ENCODE peak calls at places on chromosomes 3 and 15, in five cellular contexts. X, D, L, C and R are unnamed samples. For H3K36me3, the result is how much of the 10 kb centered on the place peaks cover.

GRCh38 chr3:55558316-55558715 is 71.2 kb upstream of the WNT5A start:
- DNase-seq in D (no peak), X (no peak), C (no peak), L (no peak), R (peak)

GRCh38 chr3:58793938-58794337 is 127.4 kb upstream of the FAM3D start:
- DNase-seq in C (no peak), L (no peak), X (no peak), D (no peak), R (no peak)

GRCh38 chr3:187913617-187914033 is 168.4 kb upstream of the BCL6 start:
- DNase-seq in L (no peak), C (no peak), X (no peak), D (no peak), R (no peak)

GRCh38 chr15:77836116-77836798 is 203.5 kb upstream of the LINGO1 start:
- DNase-seq in X (no peak), C (no peak), D (no peak), L (no peak), R (no peak)

GRCh38 chr3:127256138-127256537 is 31.7 kb downstream of the PRR20G start:
- DNase-seq in D (no peak), L (no peak), C (no peak), X (no peak), R (no peak)

GRCh38 chr3:4877173-4877787 is 102.0 kb upstream of the BHLHE40 start:
- DNase-seq in L (no peak), X (no peak), C (no peak), D (no peak), R (no peak)

GRCh38 chr3:126288314-126288713 is 68.9 kb downstream of the KLF15 start:
- DNase-seq in C (no peak), L (no peak), X (no peak), D (peak), R (no peak)

GRCh38 chr3:140974900-140975299 is 33.3 kb downstream of the SLC25A36 start:
- DNase-seq in L (no peak), X (no peak), D (no peak), C (no peak), R (no peak)

GRCh38 chr3:39434574-39434973 is 28.1 kb downstream of the RPSA start:
- DNase-seq in L (no peak), D (no peak), X (no peak), C (no peak), R (no peak)

GRCh38 chr3:170829873-170830272 is 40.1 kb downstream of the RPL22L1 start:
- DNase-seq in C (no peak), L (no peak), X (no peak), D (no peak), R (no peak)

GRCh38 chr3:30193625-30194044 is 412.8 kb upstream of the TGFBR2 start:
- DNase-seq in L (no peak), X (no peak), D (no peak), C (no peak), R (no peak)

GRCh38 chr3:50516048-50516871 is 12.8 kb upstream of the CACNA2D2 start:
- DNase-seq in X (peak), D (peak), C (peak), L (no peak), R (no peak)

GRCh38 chr15:38275951-38276350 is 23.3 kb downstream of the SPRED1 start:
- DNase-seq in C (no peak), X (no peak), L (no peak), D (no peak), R (no peak)

GRCh38 chr15:65603134-65603533 is 7.8 kb downstream of the INTS14 start:
- DNase-seq in C (no peak), L (no peak), D (no peak), X (no peak), R (no peak)
- H3K36me3 ChIP-seq in C (under half), L (under half), D (under half), X (under half), R (under half)

DNA sequence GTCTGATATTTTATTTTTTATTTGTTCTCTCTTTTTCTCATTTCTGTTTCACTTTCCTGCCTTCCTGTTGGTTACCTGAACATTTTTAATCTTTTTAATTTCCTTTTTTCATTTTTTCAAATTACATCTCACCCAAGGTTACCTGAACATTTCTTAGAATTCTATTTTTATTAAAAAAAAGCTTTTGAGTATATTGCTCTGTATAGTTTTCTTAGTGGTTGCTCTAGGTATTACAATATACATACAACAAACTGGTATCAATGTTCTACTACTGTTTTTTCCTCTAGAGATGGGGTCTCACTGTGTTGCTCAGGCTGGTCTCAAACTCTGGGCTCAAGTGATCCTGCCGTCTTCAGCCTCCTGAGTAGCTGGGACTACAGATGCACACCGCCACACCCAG is 79.4 kb downstream of the DHX30 start:
- DNase-seq in L (no peak), D (no peak), X (no peak), C (no peak), R (no peak)
- TF ChIP-seq CTCF in L (no peak), D (no peak), X (no peak), C (no peak), R (no peak)

GRCh38 chr15:53976844-53977392 is 1.3 kb upstream of the UNC13C start:
- DNase-seq in L (peak), X (no peak), D (peak), C (peak), R (no peak)

GRCh38 chr15:53979051-53979788 is 979 bp downstream of the UNC13C start:
- DNase-seq in X (no peak), D (no peak), L (no peak), C (no peak), R (no peak)

GRCh38 chr15:53974813-53975212 is 3.4 kb upstream of the UNC13C start:
- DNase-seq in C (no peak), L (no peak), X (no peak), D (no peak), R (no peak)

GRCh38 chr15:53982281-53982680 is 4.0 kb downstream of the UNC13C start:
- DNase-seq in X (no peak), L (no peak), D (no peak), C (no peak), R (no peak)

DNA sequence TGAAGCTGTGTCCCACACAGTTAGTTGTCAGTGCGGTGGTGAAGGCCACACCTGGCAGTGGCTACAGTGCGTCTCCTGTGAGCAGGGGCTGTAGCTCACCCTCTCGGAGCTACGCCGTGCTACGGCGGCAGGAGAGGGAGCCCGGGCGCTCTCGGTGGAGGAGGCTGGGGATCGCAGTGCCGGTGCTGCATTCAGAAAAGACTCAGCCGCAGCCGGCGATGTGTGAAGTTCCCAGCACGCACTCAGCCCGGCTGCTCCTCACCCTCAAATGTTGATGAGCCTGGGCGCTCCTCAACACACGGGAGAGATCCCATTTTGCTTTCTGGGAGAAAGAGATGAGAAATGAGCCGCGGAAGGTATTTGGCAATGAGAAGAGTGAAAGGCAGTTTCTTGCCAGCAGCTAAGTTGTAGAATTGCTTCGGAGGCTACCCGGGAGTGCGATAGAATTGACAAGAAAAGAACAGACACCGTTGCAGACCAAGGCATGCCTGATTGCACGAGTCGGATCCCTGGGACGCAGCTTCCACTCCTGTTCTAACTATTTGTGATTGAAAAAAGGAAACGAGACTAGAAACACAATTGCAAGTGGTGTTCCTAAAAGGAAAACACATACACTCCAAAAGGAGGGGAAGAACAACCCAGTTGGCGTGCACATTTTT is at the start of gene UNC13C:
- DNase-seq in C (peak), D (peak), L (peak), X (peak), R (no peak)
- H3K4me3 ChIP-seq in C (no peak), D (peak), L (no peak), X (peak), R (no peak)

DNA sequence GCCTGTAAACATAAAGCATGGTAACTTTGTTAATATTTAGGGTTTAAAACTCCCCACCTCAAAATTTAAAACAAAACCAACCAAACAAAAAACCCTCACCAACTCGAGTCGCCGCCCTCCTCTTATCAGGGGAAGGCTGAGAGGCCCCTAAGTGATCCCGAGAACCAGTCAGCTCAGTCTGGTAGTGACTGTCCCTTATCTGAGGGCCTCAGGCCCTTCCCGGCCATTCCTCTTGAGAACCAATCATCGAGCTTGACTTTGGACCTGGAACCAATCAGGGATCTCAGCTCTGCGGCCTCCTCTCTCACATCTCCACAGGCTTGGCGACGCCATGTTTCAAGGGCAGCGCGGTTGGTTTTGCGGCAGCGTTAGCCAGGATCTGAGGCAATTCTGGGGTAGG is at the start of gene TERB2:
- DNase-seq in L (no peak), D (peak), C (no peak), X (no peak), R (no peak)
- H3K36me3 ChIP-seq in L (under half), D (under half), C (under half), X (under half), R (under half)

GRCh38 chr15:64740361-64741170 is 34.8 kb downstream of the RBPMS2 start:
- DNase-seq in C (peak), X (peak), D (peak), L (peak), R (no peak)
- TF ChIP-seq CTCF in C (no peak), X (peak), D (peak), L (no peak), R (peak)

DNA sequence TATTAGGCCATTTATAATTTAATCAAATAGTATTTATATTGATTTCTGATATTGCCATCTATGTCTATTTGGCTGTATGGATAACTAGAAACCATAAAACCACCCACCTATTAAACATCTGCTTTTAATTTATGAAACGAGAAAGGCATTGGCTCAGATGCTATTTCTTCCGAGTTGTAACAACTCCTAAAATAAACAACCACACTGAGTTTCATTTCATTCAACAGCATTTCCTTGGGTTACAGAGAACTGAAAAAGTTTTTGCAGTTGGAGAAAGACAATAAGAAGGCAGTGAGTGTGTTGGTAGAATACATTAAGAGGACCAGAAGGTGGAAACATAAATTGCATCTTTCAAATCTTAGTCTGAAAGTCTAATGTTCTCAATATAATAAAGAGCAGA is 79.1 kb downstream of the AQR start:
- DNase-seq in X (no peak), L (no peak), D (no peak), C (no peak), R (no peak)
- H3K4me3 ChIP-seq in X (no peak), L (no peak), D (no peak), C (no peak), R (no peak)